ENCODE peak calls at places on chromosomes 7 and 10, in eight cellular contexts. D is heart right ventricle, J is spleen, I is neural crest cell, B is left lung, E is fibroblast of mammary gland, X is fibroblast of pulmonary artery, C is colonic mucosa. F is an unnamed sample.

GRCh38 chr7:70042533-70042932 is 444.3 kb downstream of the AUTS2 start:
- DNase-seq in I (no peak), C (no peak), E (peak; percentile 88), X (peak; percentile 21), D (no peak), B (no peak), J (no peak), F (no peak)

GRCh38 chr10:118504044-118504944 is 91.2 kb downstream of the PRLHR start:
- DNase-seq in J (no peak), I (no peak), E (peak; percentile 88), X (peak; percentile 93), B (no peak), C (no peak), D (no peak), F (no peak)

GRCh38 chr10:109933984-109934565 is 10.8 kb upstream of the XPNPEP1 start:
- DNase-seq in C (no peak), B (no peak), X (no peak), I (no peak), J (no peak), D (no peak), E (peak; percentile 48), F (peak; percentile 54)

GRCh38 chr10:21499910-21500577 is 25.4 kb downstream of the SKIDA1 start:
- DNase-seq in D (no peak), B (peak; percentile 82), X (no peak), I (no peak), C (no peak), E (no peak), J (peak; percentile 81), F (peak; percentile 23)

GRCh38 chr10:4686644-4686996 is 139.4 kb upstream of the AKR1E2 start:
- DNase-seq in C (no peak), D (no peak), X (peak; percentile 87), J (no peak), E (peak; percentile 71), I (no peak), B (no peak), F (peak; percentile 40)

GRCh38 chr10:98609265-98609664 is 162.5 kb upstream of the HPS1 start:
- DNase-seq in D (no peak), J (no peak), C (no peak), I (no peak), E (no peak), B (no peak), X (no peak), F (no peak)

GRCh38 chr7:47743898-47744612 is 162.1 kb upstream of the TNS3 start:
- DNase-seq in J (peak; percentile 67), I (no peak), C (no peak), X (peak; percentile 31), B (no peak), D (no peak), E (no peak), F (no peak)

GRCh38 chr7:142177869-142178268 is 66.4 kb downstream of the MGAM2 start:
- DNase-seq in B (no peak), X (no peak), J (no peak), C (no peak), E (no peak), I (no peak), D (no peak), F (no peak)

GRCh38 chr7:22295402-22296264 is 61.3 kb downstream of the RAPGEF5 start:
- DNase-seq in C (no peak), D (no peak), E (peak; percentile 6), X (peak; percentile 12), I (no peak), J (no peak), B (no peak), F (no peak)
- TF ChIP-seq CTCF in C (no peak), D (peak; percentile 60), E (no peak), X (no peak), I (peak; percentile 25), J (no peak), B (no peak), F (no peak)

GRCh38 chr7:1884583-1885350 is 214.7 kb downstream of the ELFN1 start:
- DNase-seq in B (peak; percentile 62), I (no peak), C (no peak), X (no peak), E (peak; percentile 24), J (no peak), D (no peak), F (no peak)

GRCh38 chr7:1883031-1883761 is 213.1 kb downstream of the ELFN1 start:
- DNase-seq in J (no peak), E (peak; percentile 83), X (peak; percentile 58), D (no peak), B (peak; percentile 60), C (no peak), I (no peak), F (no peak)

GRCh38 chr7:1882451-1882850 is 212.4 kb downstream of the ELFN1 start:
- DNase-seq in X (no peak), C (no peak), I (no peak), B (peak; percentile 65), E (no peak), D (no peak), J (no peak), F (no peak)

GRCh38 chr7:1885465-1886226 is 215.6 kb downstream of the ELFN1 start:
- DNase-seq in C (no peak), E (no peak), X (no peak), B (peak; percentile 76), I (no peak), D (no peak), J (no peak), F (no peak)

GRCh38 chr7:1883834-1884582 is 213.9 kb downstream of the ELFN1 start:
- DNase-seq in I (no peak), J (no peak), C (no peak), X (no peak), B (peak; percentile 76), D (peak; percentile 36), E (no peak), F (no peak)
- TF ChIP-seq CTCF in I (no peak), J (no peak), C (no peak), X (no peak), B (no peak), D (no peak), E (no peak), F (no peak)

GRCh38 chr7:5284304-5285281 is 1.9 kb downstream of the SLC29A4 start:
- DNase-seq in D (peak; percentile 50), E (peak; percentile 6), J (no peak), B (no peak), I (peak; percentile 51), X (no peak), C (peak; percentile 65), F (peak; percentile 62)
- TF ChIP-seq CTCF in D (no peak), E (peak; percentile 23), J (no peak), B (no peak), I (peak; percentile 57), X (peak; percentile 28), C (no peak), F (peak; percentile 19)

DNA sequence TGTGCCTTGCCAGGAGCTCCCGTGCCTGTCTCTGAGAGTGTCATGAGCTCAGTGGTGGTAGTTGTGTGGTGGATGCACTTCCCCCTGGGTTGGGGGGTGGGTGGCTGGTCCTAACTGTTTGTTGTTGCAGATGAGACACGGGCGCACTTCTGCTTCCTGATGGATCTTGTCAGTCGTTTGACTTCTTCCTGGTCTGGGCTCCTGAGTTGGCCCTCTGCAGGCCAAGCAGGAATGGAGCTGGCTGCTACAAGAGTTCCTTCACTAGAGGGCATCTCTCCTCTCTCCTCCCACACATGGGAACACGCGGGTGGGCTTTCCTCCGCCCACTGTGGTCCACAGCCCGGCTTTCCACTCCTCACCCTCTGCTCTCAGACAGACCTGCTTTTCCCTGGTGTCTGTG is 82.0 kb downstream of the BMS1 start:
- DNase-seq in I (no peak), D (no peak), C (no peak), J (no peak), B (no peak), E (peak; percentile 7), X (peak; percentile 13), F (no peak)
- TF ChIP-seq CTCF in I (peak; percentile 38), D (peak; percentile 35), C (no peak), J (no peak), B (no peak), E (peak; percentile 22), X (peak; percentile 47), F (no peak)

GRCh38 chr7:3923307-3923918 is 622.4 kb downstream of the SDK1 start:
- DNase-seq in E (no peak), B (no peak), X (no peak), D (no peak), I (no peak), J (no peak), C (no peak), F (no peak)

GRCh38 chr7:3917466-3917865 is 616.4 kb downstream of the SDK1 start:
- DNase-seq in J (no peak), D (no peak), E (no peak), C (no peak), I (no peak), X (no peak), B (no peak), F (no peak)

GRCh38 chr7:3918576-3918975 is 617.5 kb downstream of the SDK1 start:
- DNase-seq in D (no peak), X (no peak), E (no peak), C (no peak), B (no peak), I (no peak), J (no peak), F (peak; percentile 26)

GRCh38 chr7:3924277-3924676 is 623.2 kb downstream of the SDK1 start:
- DNase-seq in C (no peak), B (no peak), I (no peak), E (no peak), J (no peak), X (no peak), D (no peak), F (no peak)

GRCh38 chr7:3922175-3922635 is 621.2 kb downstream of the SDK1 start:
- DNase-seq in X (peak; percentile 98), D (no peak), B (no peak), I (peak; percentile 23), E (peak; percentile 87), C (peak; percentile 27), J (no peak), F (peak; percentile 7)
- TF ChIP-seq CTCF in X (peak; percentile 40), D (peak; percentile 44), B (no peak), I (peak; percentile 57), E (peak; percentile 29), C (no peak), J (no peak), F (no peak)

GRCh38 chr10:102595293-102595692 is 49.0 kb upstream of the TRIM8 start:
- DNase-seq in I (no peak), B (no peak), D (no peak), J (no peak), C (no peak), E (no peak), X (no peak), F (no peak)
- TF ChIP-seq CTCF in I (no peak), B (no peak), D (no peak), J (no peak), C (no peak), E (no peak), X (no peak), F (no peak)